ENCODE peak calls at places on chromosomes 12 and 14, in four cellular contexts. N is astrocyte of the spinal cord, I is cardiac muscle cell, R is RWPE2. J is an unnamed sample.

GRCh38 chr12:2287589-2287988 is 234.8 kb downstream of the CACNA1C start:
- DNase-seq in I (no peak), N (no peak), R (no peak), J (no peak)

GRCh38 chr12:3261782-3262359 is 184.7 kb downstream of the TSPAN9 start:
- DNase-seq in I (peak; percentile 46), R (no peak), N (no peak), J (no peak)

GRCh38 chr12:2152134-2152533 is 99.3 kb downstream of the CACNA1C start:
- DNase-seq in R (no peak), I (no peak), N (no peak), J (no peak)

GRCh38 chr12:106251636-106252035 is 3.8 kb upstream of the CKAP4 start:
- DNase-seq in I (peak; percentile 13), R (no peak), N (no peak), J (no peak)

GRCh38 chr12:77746108-77746507 is 84.6 kb upstream of the NAV3 start:
- DNase-seq in R (no peak), N (peak; percentile 43), I (peak; percentile 66), J (no peak)

GRCh38 chr14:62189698-62190097 is 427.5 kb downstream of the SNAPC1 start:
- DNase-seq in R (no peak), I (peak; percentile 31), N (peak; percentile 72), J (no peak)

GRCh38 chr12:131352296-131352900 is 358.5 kb upstream of the SFSWAP start:
- DNase-seq in I (no peak), N (no peak), R (no peak), J (no peak)

GRCh38 chr14:56056031-56056430 is 62.2 kb upstream of the PELI2 start:
- DNase-seq in I (no peak), R (no peak), N (no peak), J (no peak)

GRCh38 chr12:12941450-12942350 is 10.3 kb downstream of the GPRC5D start:
- DNase-seq in I (no peak), N (no peak), R (no peak), J (no peak)

GRCh38 chr12:68896881-68897540 is 36.0 kb downstream of the CPM start:
- DNase-seq in R (no peak), I (peak; percentile 30), N (no peak), J (no peak)

GRCh38 chr12:113086249-113087164 is 30.0 kb downstream of the DTX1 start:
- DNase-seq in N (no peak), I (peak; percentile 21), R (no peak), J (no peak)

GRCh38 chr14:101567252-101567651 is 6.0 kb downstream of the DIO3 start:
- DNase-seq in I (no peak), R (no peak), N (no peak), J (no peak)

GRCh38 chr14:78340250-78340649 is 170.1 kb downstream of the NRXN3 start:
- DNase-seq in I (no peak), N (no peak), R (no peak), J (no peak)

GRCh38 chr12:9730591-9730990 is 2.3 kb downstream of the CLECL1 start:
- DNase-seq in R (no peak), N (no peak), I (no peak), J (no peak)

GRCh38 chr12:105204916-105205315 is 31.1 kb downstream of the APPL2 start:
- DNase-seq in R (no peak), N (peak; percentile 83), I (peak; percentile 43), J (no peak)

GRCh38 chr14:76874734-76875133 is 48.5 kb downstream of the LRRC74A start:
- DNase-seq in I (no peak), R (no peak), N (no peak), J (no peak)

GRCh38 chr12:67689339-67689738 is 40.8 kb downstream of the DYRK2 start:
- DNase-seq in N (no peak), I (no peak), R (no peak), J (no peak)

GRCh38 chr12:22250762-22251161 is 83.7 kb downstream of the ST8SIA1 start:
- DNase-seq in R (no peak), N (no peak), I (no peak), J (no peak)

GRCh38 chr12:112796067-112796466 is 4.5 kb downstream of the RPH3A start:
- DNase-seq in N (no peak), I (no peak), R (no peak), J (no peak)

GRCh38 chr12:108778053-108778452 is 46.7 kb upstream of the CORO1C start:
- DNase-seq in R (no peak), N (no peak), I (no peak), J (no peak)

GRCh38 chr12:53198470-53199110 is 8.5 kb downstream of the ITGB7 start:
- DNase-seq in R (peak; percentile 23), N (no peak), I (no peak), J (no peak)

GRCh38 chr12:13897811-13898210 is 83.6 kb downstream of the GRIN2B start:
- DNase-seq in N (no peak), R (no peak), I (no peak), J (no peak)

GRCh38 chr12:55899035-55899434 is 28.7 kb downstream of the PYM1 start:
- DNase-seq in I (peak; percentile 58), N (peak; percentile 27), R (no peak), J (no peak)

GRCh38 chr12:58262796-58263195 is 321.4 kb downstream of the ATP23 start:
- DNase-seq in N (no peak), R (no peak), I (no peak), J (no peak)

GRCh38 chr12:716506-716905 is 35.9 kb upstream of the WNK1 start:
- DNase-seq in I (peak; percentile 78), R (no peak), N (no peak), J (no peak)

GRCh38 chr12:11797317-11797913 is 147.9 kb downstream of the ETV6 start:
- DNase-seq in N (peak; percentile 92), I (peak; percentile 85), R (no peak), J (no peak)

GRCh38 chr14:77024171-77024627 is 4.3 kb downstream of the IRF2BPL start:
- DNase-seq in I (peak; percentile 67), N (peak; percentile 51), R (no peak), J (no peak)

GRCh38 chr14:76227450-76228050 is 75.8 kb downstream of the GPATCH2L start:
- DNase-seq in I (peak; percentile 81), R (no peak), N (no peak), J (no peak)

GRCh38 chr12:56193025-56193578 is 3.8 kb upstream of the SMARCC2 start:
- DNase-seq in R (no peak), I (peak; percentile 92), N (peak; percentile 89), J (peak; percentile 76)

GRCh38 chr12:112327209-112327930 is 54.9 kb downstream of the HECTD4 start:
- DNase-seq in I (no peak), R (no peak), N (no peak), J (no peak)

DNA sequence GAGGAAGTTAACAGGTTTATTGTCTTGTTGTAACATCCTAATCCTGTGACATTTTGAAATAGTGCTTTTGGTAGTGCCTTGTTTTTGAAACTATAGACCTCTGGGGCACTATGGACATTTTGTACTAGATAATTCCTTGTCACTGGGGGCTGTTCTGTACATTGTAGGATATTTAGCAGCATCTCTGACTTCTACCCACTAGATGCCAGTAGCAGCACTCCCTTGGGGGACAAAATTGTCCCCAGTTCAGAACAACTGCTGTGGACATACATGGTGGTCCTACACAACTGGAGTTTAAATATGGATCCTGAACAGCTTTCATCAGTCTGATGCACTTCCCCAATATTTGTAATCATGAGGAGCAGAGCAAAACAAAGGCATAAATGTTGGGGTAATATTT is 264.7 kb downstream of the RAD51B start:
- DNase-seq in N (peak; percentile 41), R (no peak), I (peak; percentile 44), J (no peak)
- TF ChIP-seq CTCF in N (peak; percentile 44), R (peak; percentile 58), I (peak; percentile 15), J (peak; percentile 34)

GRCh38 chr14:92695562-92695961 is 52.9 kb downstream of the LGMN start:
- DNase-seq in R (no peak), I (no peak), N (no peak), J (no peak)
- TF ChIP-seq CTCF in R (no peak), I (no peak), N (no peak), J (no peak)

GRCh38 chr14:86961106-86961716 is 1031.8 kb downstream of the GALC start:
- DNase-seq in R (no peak), I (no peak), N (no peak), J (no peak)
- TF ChIP-seq CTCF in R (peak; percentile 88), I (no peak), N (peak; percentile 39), J (peak; percentile 66)

DNA sequence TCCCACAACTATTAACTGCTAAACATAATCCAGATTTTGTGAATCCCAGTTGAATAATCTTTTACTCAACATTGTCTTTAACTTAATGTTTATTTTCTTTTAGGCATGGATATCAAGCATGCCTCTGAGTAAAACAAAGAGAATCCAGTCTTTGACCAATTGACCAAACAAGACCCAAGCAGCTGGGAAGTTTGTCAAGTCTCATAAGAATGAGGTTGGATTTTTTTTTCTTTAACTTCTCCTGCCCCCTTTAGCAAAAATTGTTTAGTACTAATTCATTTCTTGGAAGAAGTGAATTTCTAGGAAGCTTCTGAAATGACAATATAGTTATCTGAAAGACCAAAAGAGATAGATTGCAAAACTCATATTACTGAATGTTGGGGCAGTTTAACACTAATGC is 89.9 kb downstream of the OTOGL start:
- DNase-seq in R (no peak), N (peak; percentile 87), I (peak; percentile 35), J (no peak)
- TF ChIP-seq CTCF in R (no peak), N (no peak), I (no peak), J (no peak)

DNA sequence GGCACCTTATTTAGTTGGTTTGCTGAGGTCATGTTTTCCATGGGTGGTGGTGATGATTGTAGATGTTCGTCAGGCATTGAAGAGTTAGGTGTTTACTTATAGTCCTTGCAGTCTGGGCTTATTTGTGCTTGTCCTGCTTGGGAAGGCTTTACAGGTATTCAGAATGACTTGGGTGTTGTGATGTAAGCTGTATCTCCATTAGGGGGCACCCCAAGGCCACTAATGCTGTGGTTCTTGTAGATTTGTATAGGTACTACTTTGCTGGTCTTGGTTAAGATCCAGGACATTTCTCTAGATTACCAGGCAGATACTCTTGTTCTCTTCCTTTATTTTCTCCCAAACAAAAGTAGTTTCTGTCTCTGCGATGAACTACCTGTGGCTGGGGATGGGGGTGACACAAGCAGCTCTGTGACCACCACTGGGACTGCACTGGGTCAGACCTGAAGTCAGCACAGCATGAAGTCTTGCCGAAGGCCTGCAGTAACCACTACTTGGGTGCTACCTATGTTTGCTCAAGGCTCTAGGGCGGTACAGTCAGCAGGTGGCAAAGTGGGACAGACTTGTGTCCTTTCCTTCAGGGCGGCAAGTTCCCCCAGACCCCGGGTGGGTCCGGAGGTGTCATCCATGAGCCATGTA is 35.8 kb upstream of the FBXO33 start:
- DNase-seq in N (peak; percentile 43), R (no peak), I (peak; percentile 58), J (no peak)
- TF ChIP-seq CTCF in N (peak; percentile 50), R (peak; percentile 44), I (peak; percentile 52), J (peak; percentile 47)

GRCh38 chr14:21070610-21071224 is 613 bp downstream of the ARHGEF40 start:
- DNase-seq in I (peak; percentile 60), N (peak; percentile 67), R (no peak), J (peak; percentile 60)
- TF ChIP-seq CTCF in I (no peak), N (no peak), R (no peak), J (no peak)

DNA sequence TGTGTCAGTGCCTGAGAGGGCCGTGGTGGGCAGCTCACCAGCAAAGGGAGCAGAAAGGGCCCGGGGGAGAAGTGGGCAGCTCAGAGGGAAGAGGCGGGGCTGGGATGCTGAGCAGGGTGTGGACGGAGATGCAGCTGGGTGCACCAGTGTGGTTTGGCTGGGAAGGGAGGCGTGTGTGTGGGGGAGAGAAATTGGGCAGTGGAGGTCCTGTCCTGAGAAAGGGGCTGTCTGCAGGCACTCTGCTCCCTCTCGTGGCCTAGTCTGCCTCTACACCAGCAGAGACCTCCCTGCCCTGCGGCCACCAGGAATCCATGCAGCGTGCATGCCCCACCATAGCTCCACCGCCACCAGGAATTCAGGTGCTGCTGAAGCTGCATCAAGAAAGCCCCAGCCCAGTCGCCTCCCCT is 6.4 kb downstream of the TMEM121 start:
- DNase-seq in I (peak; percentile 41), N (no peak), R (no peak), J (peak; percentile 33)
- TF ChIP-seq CTCF in I (peak; percentile 49), N (peak; percentile 49), R (peak; percentile 42), J (peak; percentile 41)